ENCODE peak calls at places on chromosomes 13 and 19, in nine cellular contexts. N is neural crest cell; O is putamen; B is EL; T is cardiac muscle cell; I is stimulated activated CD4-positive, alpha-beta T cell treated with anti-CD3 and anti-CD28 coated beads, Interleukin-12 subunit alpha, Interleukin-12 subunit beta, amount 100 ng/mL, for 24 hours; C is T-cell; P is heart left ventricle; A is left lung. S is an unnamed sample.

GRCh38 chr13:30128095-30128494 is 179.3 kb downstream of the KATNAL1 start:
- DNase-seq in N (no peak), O (no peak), B (no peak), T (peak), I (no peak), C (no peak), P (no peak), A (no peak), S (no peak)

GRCh38 chr13:100454876-100455275 is 133.7 kb downstream of the GGACT start:
- DNase-seq in N (no peak), O (no peak), B (peak), T (peak), I (no peak), C (no peak), P (no peak), A (no peak), S (no peak)

GRCh38 chr19:24033962-24034342 is 53.0 kb upstream of the ZNF254 start:
- DNase-seq in N (peak), O (peak), B (peak), T (peak), I (no peak), C (peak), P (peak), A (peak), S (peak)

GRCh38 chr13:82088781-82089180 is 1747.9 kb upstream of the SPRY2 start:
- DNase-seq in N (no peak), O (no peak), B (peak), T (no peak), I (no peak), C (no peak), P (no peak), A (no peak), S (no peak)

GRCh38 chr19:43798546-43799409 is 3.5 kb downstream of the LYPD5 start:
- DNase-seq in N (no peak), O (peak), B (peak), T (peak), I (no peak), C (no peak), P (no peak), A (peak), S (no peak)

GRCh38 chr19:14155371-14155770 is 19.0 kb upstream of the ASF1B start:
- DNase-seq in N (no peak), O (no peak), B (no peak), T (no peak), I (no peak), C (no peak), P (no peak), A (no peak), S (no peak)

GRCh38 chr13:92187378-92187989 is 789.1 kb downstream of the GPC5 start:
- DNase-seq in N (peak), O (no peak), B (peak), T (peak), I (no peak), C (no peak), P (no peak), A (no peak), S (peak)

GRCh38 chr13:111924676-111925075 is 142.3 kb upstream of the SOX1 start:
- DNase-seq in N (no peak), O (no peak), B (no peak), T (no peak), I (no peak), C (no peak), P (no peak), A (peak), S (no peak)

GRCh38 chr19:46115396-46116109 is 8.9 kb downstream of the IGFL3 start:
- DNase-seq in N (no peak), O (no peak), B (peak), T (peak), I (peak), C (no peak), P (no peak), A (no peak), S (peak)

GRCh38 chr19:55516878-55517620 is 19.9 kb downstream of the SBK2 start:
- DNase-seq in N (peak), O (peak), B (peak), T (peak), I (peak), C (peak), P (peak), A (peak), S (peak)

GRCh38 chr13:102846261-102847015 is 606 bp downstream of the ERCC5 start:
- DNase-seq in N (peak), O (peak), B (peak), T (peak), I (peak), C (peak), P (peak), A (peak), S (peak)

GRCh38 chr19:7373862-7374261 is 25.1 kb downstream of the ARHGEF18 start:
- DNase-seq in N (no peak), O (no peak), B (peak), T (peak), I (no peak), C (no peak), P (no peak), A (no peak), S (no peak)

GRCh38 chr13:101576977-101577376 is 124.5 kb downstream of the ITGBL1 start:
- DNase-seq in N (no peak), O (no peak), B (no peak), T (no peak), I (no peak), C (no peak), P (no peak), A (no peak), S (no peak)

GRCh38 chr19:10259162-10259905 is 7.3 kb downstream of the MRPL4 start:
- DNase-seq in N (peak), O (peak), B (peak), T (peak), I (peak), C (peak), P (peak), A (peak), S (peak)

GRCh38 chr13:113145496-113145895 is 13.0 kb upstream of the PROZ start:
- DNase-seq in N (no peak), O (no peak), B (no peak), T (no peak), I (no peak), C (no peak), P (no peak), A (no peak), S (no peak)

S was measured in myocyte.